ENCODE peak calls at places on chromosomes 4 and X, in five cellular contexts. D, K, B, Y and T are unnamed samples.

GRCh38 chr4:48028654-48029053 is 12.1 kb downstream of the NIPAL1 start:
- DNase-seq in D (no peak), K (no peak), B (no peak), Y (no peak), T (no peak)

GRCh38 chr4:180617203-180617602 is 1626.0 kb upstream of the TENM3 start:
- DNase-seq in D (peak; percentile 1), K (peak; percentile 61), B (no peak), Y (no peak), T (peak; percentile 72)

GRCh38 chrX:40402771-40403533 is 177.8 kb upstream of the ATP6AP2 start:
- DNase-seq in D (peak; percentile 46), K (no peak), B (no peak), Y (peak; percentile 30), T (peak; percentile 55)

GRCh38 chr4:152421576-152421975 is 114.3 kb downstream of the FBXW7 start:
- DNase-seq in D (no peak), K (no peak), B (no peak), Y (no peak), T (no peak)

GRCh38 chr4:55635760-55636621 is at the start of gene NMU:
- DNase-seq in D (no peak), K (peak; percentile 13), B (peak; percentile 40), Y (no peak), T (peak; percentile 85)

GRCh38 chr4:148998719-148999118 is 556.5 kb upstream of the NR3C2 start:
- DNase-seq in D (peak; percentile 17), K (peak; percentile 4), B (no peak), Y (no peak), T (peak; percentile 77)

GRCh38 chr4:128862608-128863313 is 53.3 kb downstream of the JADE1 start:
- DNase-seq in D (peak; percentile 72), K (no peak), B (no peak), Y (no peak), T (no peak)

GRCh38 chr4:88881227-88881569 is 175.8 kb downstream of the FAM13A start:
- DNase-seq in D (no peak), K (no peak), B (no peak), Y (no peak), T (no peak)

GRCh38 chrX:139091878-139092277 is 380.4 kb upstream of the FGF13 start:
- DNase-seq in D (no peak), K (no peak), B (no peak), Y (no peak), T (no peak)

GRCh38 chr4:4574792-4575191 is 32.9 kb upstream of the STX18 start:
- DNase-seq in D (peak; percentile 72), K (no peak), B (peak; percentile 87), Y (peak; percentile 61), T (peak; percentile 69)

GRCh38 chr4:40206421-40206820 is 9.6 kb downstream of the RHOH start:
- DNase-seq in D (no peak), K (no peak), B (no peak), Y (no peak), T (no peak)

GRCh38 chr4:40202474-40202873 is 5.6 kb downstream of the RHOH start:
- DNase-seq in D (no peak), K (no peak), B (no peak), Y (no peak), T (no peak)

GRCh38 chr4:40201898-40202297 is 5.1 kb downstream of the RHOH start:
- DNase-seq in D (no peak), K (no peak), B (no peak), Y (no peak), T (no peak)

GRCh38 chr4:40205259-40206198 is 8.7 kb downstream of the RHOH start:
- DNase-seq in D (no peak), K (no peak), B (no peak), Y (no peak), T (no peak)

GRCh38 chr4:40204507-40205258 is 7.9 kb downstream of the RHOH start:
- DNase-seq in D (no peak), K (no peak), B (no peak), Y (no peak), T (no peak)
- H3K4me3 ChIP-seq in D (no peak overlapping the region), K (no peak overlapping the region), B (no peak overlapping the region), Y (no peak overlapping the region), T (no peak overlapping the region)

GRCh38 chrX:114500622-114501021 is 83.3 kb upstream of the HTR2C start:
- DNase-seq in D (no peak), K (no peak), B (no peak), Y (no peak), T (no peak)
- H3K4me1 ChIP-seq in D (no peaks in the 10 kb centered on the region), K (no peaks in the 10 kb centered on the region), B (no peaks in the 10 kb centered on the region), Y (no peaks in the 10 kb centered on the region), T (no peaks in the 10 kb centered on the region)

DNA sequence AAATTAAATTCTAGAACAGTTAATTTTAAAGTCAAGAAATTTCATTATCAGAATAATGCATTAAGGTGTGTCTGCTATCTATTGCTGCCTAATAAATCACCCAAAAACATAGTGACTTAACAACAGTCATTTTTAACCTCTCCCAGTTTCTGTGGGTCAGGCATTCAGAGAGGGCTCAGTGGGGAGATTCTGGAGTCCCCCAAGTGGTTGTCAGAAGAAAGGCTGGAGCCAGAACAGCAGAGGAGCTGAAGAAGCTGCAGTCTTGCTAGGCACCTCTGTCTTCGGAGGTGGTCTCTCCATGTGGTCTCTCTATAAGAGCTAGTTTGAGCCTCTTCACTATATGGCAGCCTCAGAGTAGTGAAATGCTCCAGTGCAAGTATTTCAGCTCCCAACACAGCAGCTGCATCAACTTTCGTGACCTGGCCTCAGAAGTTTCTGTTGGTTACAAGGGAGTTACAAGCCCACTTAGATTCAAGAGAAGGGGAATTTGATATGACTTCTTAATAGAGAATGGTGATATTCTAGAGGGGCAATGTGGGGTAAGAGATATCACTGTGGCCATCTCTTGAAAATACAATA is 9.4 kb upstream of the HOPX start:
- DNase-seq in D (no peak), K (no peak), B (no peak), Y (no peak), T (no peak)
- TF ChIP-seq CTCF in D (no peak), K (no peak), B (no peak), Y (no peak), T (peak; percentile 53)

GRCh38 chr4:56757270-56757746 is 64.2 kb downstream of the SPINK2 start:
- DNase-seq in D (peak; percentile 75), K (no peak), B (no peak), Y (no peak), T (peak; percentile 61)
- H3K4me3 ChIP-seq in D (no peak overlapping the region), K (no peak overlapping the region), B (no peak overlapping the region), Y (no peak overlapping the region), T (no peak overlapping the region)

DNA sequence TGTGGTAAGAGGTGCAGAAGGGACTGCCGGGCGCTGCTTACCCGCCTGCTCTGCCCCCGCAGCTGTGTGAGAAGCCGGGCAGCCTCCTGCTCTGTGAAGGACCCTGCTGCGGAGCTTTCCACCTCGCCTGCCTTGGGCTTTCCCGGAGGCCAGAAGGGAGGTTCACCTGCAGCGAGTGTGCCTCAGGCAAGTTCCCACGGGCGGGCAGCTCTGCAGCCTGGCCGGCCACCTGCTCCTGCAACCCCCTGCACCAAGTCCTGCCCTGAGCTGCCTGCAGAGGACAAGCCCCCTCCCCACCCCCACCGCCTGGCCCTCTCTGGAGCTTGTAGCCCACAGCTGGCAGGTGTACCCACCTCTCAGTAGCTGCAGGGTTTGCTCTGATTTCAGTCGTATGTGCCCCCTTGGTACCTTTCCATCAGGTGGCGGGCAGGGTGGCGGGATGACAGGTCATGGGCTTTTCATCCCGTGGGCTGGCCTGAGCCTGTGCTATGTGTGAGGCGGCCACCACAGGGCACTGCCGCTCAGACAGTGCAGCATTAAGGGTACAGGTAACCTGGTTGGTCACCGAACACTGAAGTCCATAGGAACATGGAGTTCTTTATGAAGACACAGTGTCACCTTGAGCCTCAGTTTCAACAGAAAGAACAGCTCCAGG is 56.6 kb downstream of the NELFA start:
- DNase-seq in D (no peak), K (no peak), B (no peak), Y (no peak), T (no peak)
- H3K4me1 ChIP-seq in D (no peaks in the 10 kb centered on the region), K (no peaks in the 10 kb centered on the region), B (no peaks in the 10 kb centered on the region), Y (no peaks in the 10 kb centered on the region), T (no peaks in the 10 kb centered on the region)

DNA sequence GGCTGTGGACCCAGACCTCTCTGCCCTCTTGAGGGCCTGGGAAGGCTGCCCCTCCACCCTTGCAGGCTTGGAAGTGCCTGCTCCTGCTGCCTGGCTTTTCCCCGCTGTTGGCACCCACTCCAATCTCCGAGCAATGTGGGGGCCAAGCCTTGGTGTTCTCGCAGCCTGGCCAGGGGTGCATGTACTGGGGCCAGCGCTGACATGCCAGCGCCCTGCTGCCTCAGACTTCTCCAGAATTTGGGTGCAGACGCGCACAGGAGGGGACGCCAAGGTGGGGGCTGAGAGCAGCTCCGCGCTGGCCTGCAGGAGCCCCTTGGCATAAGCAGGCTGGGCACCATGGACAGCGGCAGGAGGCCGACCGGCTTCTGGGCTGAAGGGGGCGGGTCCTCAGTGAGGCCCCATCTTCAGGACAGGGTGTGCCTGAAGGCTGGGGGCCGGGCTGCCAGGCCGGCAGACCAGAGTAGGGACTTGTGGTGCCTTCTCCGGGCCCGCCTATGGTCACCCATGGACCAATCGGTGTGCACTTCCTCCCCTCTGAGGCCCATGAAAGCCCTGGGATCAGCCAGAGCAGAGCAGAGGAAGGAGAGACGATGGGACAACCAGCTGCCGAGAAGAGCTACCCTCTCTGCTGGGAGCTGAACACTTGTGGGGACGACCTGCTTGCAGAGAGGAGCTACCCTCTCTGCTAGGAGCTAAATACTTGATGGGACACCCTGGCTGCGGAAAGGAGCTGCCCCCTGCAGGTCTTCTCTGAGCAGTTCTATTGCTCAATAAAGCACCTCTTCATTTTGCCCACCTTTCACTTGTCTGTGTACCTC is 118.3 kb downstream of the DNAAF6 start:
- DNase-seq in D (peak; percentile 4), K (no peak), B (peak; percentile 29), Y (peak; percentile 25), T (peak; percentile 96)
- TF ChIP-seq CTCF in D (peak; percentile 17), K (peak; percentile 22), B (no peak), Y (no peak), T (peak; percentile 63)